ENCODE peak calls at places on chromosomes 6 and 20, in eight cellular contexts. S is IMR-90, B is NB4, M is uterus, E is H54, D is lower leg skin, Z is HepG2, U is Peyer's patch. J is an unnamed sample.

GRCh38 chr6:165183071-165183470 is 126.3 kb downstream of the C6orf118 start:
- DNase-seq in U (no peak), M (no peak), B (peak; percentile 80), S (no peak), D (no peak), E (no peak), Z (no peak), J (no peak)

GRCh38 chr6:137424243-137424642 is 70.0 kb downstream of the OLIG3 start:
- DNase-seq in E (no peak), B (no peak), U (no peak), M (no peak), Z (no peak), S (no peak), D (no peak), J (no peak)

GRCh38 chr20:51526105-51526470 is 16.4 kb downstream of the NFATC2 start:
- DNase-seq in D (no peak), U (no peak), M (no peak), S (no peak), Z (no peak), B (no peak), E (no peak), J (no peak)

GRCh38 chr6:107642348-107643347 is 152.7 kb downstream of the SOBP start:
- DNase-seq in S (no peak), U (no peak), E (no peak), M (no peak), B (no peak), D (no peak), Z (no peak), J (no peak)

GRCh38 chr20:2745060-2745910 is 52.7 kb downstream of the EBF4 start:
- DNase-seq in Z (no peak), M (no peak), E (no peak), D (no peak), U (no peak), S (no peak), B (no peak), J (no peak)

GRCh38 chr6:110786271-110786670 is 29.0 kb downstream of the CDK19 start:
- DNase-seq in Z (no peak), D (no peak), B (no peak), U (no peak), M (no peak), E (no peak), S (no peak), J (no peak)

GRCh38 chr6:100366419-100366818 is 98.3 kb downstream of the SIM1 start:
- DNase-seq in E (no peak), D (no peak), Z (no peak), U (no peak), B (peak; percentile 69), M (no peak), S (peak; percentile 87), J (peak; percentile 15)

GRCh38 chr6:157800420-157801237 is 22.4 kb upstream of the SNX9 start:
- DNase-seq in Z (no peak), U (no peak), B (peak; percentile 42), D (no peak), S (peak; percentile 86), E (no peak), M (no peak), J (no peak)

DNA sequence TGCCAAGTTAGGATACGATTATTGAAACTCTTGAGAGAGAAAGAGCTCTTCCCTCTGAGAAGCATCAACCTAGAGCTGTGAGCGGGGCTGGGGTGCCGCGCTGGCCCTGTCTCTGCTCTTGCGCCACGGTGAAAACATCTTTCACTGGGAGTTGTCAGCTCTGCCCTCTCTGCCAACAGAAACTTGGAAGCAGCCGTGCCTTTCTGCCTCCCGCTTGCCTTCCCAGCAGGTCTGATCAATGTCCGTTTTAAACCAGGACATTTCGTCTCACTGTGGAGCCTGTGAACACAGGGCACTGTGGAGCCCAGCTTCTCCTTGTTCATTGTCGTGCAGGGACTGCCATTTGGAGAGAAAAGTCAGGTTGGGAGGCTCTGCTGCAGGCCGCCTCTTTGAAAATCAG is 249.2 kb upstream of the PMEPA1 start:
- DNase-seq in E (no peak), Z (no peak), M (peak; percentile 48), S (no peak), B (no peak), D (no peak), U (no peak), J (no peak)
- TF ChIP-seq POLR2A in E (no peak), Z (no peak), M (no peak), S (no peak), B (no peak), D (no peak), U (no peak), J (no peak)

GRCh38 chr6:147654103-147654845 is 145.8 kb downstream of the SAMD5 start:
- DNase-seq in E (no peak), M (no peak), B (no peak), U (no peak), D (no peak), S (peak; percentile 61), Z (no peak), J (no peak)

GRCh38 chr6:147643341-147644200 is 135.1 kb downstream of the SAMD5 start:
- DNase-seq in B (no peak), U (no peak), Z (no peak), M (no peak), E (no peak), D (no peak), S (no peak), J (no peak)

GRCh38 chr6:147651249-147652063 is 143.0 kb downstream of the SAMD5 start:
- DNase-seq in M (no peak), Z (no peak), S (peak; percentile 51), U (no peak), D (no peak), B (peak; percentile 12), E (no peak), J (no peak)

DNA sequence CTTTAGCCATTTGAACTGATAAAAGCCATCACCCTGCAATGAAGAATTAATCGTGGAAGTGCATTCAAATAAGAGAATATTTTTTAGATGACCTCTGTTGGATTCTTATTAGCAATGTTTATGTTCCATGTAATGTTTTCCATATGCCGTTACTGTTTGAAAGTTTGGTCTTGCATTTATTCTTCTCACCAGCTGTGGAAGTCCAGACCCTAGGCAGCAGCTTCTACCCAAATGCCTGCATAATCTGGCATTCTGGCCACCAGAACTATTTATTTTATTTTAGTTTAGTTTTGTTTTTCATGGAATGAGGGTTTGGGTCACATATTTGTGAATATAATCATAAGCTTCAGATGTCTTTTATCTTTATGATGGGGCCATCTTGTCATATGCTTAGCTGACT is 140.4 kb downstream of the SAMD5 start:
- DNase-seq in U (no peak), S (peak; percentile 81), B (no peak), D (no peak), E (no peak), M (no peak), Z (no peak), J (no peak)
- TF ChIP-seq POLR2A in U (no peak), S (no peak), B (no peak), D (no peak), E (no peak), M (no peak), Z (no peak), J (no peak)

DNA sequence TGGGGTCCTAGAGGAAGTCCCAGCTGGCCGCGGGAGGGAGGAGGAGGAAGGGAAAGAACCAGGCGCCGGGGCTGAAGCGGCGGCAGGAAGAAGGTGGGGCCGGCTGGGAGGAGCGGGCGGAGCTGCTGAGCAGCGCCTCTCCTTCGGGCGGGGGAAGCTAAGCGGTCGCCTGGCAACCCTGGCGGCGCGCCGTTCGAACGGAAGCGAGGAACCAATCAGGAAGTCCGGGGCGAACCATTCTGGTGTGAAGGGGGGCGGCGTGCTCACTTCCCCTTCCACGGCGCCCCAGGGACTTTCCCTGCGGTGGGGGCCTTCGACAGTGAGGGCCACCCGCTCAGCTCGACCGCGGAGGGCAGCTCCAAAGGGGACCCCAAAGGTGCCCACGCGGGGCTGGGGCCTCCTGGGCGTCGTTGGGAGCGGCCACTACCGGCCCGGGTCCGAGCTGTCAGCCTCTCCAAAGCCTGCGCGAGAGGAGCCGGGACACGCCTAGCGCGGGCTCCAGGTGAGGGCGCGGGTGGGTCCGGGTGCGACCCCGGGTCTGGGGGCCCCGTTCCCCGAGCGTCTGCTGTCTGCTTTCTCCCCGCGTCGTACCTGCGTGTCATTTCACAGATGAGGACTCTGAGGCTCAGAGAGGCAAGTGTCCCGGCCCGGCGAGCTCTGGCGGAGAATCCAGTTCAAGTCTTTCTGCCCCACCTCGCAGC is at the start of gene FAM110A:
- DNase-seq in E (peak; percentile 95), U (peak; percentile 93), D (peak; percentile 95), Z (peak; percentile 90), M (peak; percentile 95), S (peak; percentile 91), B (peak; percentile 98), J (peak; percentile 83)
- TF ChIP-seq POLR2A in E (peak; percentile 72), U (peak; percentile 20), D (no peak), Z (no peak), M (no peak), S (no peak), B (peak; percentile 40), J (no peak)

DNA sequence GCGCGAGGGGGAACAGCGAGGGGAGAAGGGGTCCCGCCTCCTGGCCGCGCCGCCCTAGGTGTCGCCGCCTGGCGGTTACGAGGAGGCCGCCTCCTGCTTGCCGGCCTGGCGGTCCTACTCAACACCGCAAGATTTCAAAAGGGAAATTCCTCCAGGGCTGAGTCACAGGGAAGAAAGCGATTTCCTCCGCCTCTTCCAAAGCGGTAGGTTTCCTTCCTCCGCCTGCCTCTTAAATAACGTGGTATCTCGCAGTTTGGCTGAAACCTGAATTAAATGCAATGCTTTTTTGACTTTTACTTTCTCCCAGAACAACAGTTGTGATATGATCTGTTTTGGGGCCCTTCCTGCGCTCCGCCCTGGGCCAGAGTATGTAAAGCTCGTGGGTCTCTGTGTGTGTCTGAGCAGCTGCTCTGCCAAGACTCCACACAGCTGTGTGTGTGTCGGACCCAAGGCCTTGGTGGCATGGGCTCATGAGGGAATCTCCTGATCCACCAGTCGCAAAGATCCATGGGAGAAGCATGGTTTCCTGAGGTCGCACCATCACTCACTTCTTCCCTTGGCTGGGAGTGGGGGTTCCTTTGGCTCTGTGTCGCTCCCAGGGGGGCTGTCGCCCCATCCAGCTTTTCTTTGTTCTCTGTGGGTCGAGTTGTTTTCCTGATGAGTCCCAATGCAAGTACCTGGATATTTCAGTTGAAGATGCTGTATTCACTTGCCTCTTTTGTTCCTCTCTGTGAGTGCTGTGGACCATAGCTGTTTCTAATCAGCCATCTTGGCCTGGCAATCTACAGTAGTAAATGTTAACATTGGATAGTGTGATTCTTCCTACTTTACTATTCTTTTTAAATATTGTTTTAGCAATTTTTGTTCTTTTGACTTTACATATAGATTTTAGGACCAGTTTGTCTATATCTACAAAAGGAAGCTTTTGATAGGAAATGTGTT is 31.6 kb upstream of the NOTCH4 start:
- DNase-seq in B (peak; percentile 72), E (peak; percentile 77), U (peak; percentile 53), M (peak; percentile 83), D (peak; percentile 61), Z (peak; percentile 48), S (peak; percentile 93), J (peak; percentile 84)
- TF ChIP-seq POLR2A in B (no peak), E (peak; percentile 13), U (no peak), M (peak; percentile 19), D (no peak), Z (no peak), S (peak; percentile 25), J (peak; percentile 39)

DNA sequence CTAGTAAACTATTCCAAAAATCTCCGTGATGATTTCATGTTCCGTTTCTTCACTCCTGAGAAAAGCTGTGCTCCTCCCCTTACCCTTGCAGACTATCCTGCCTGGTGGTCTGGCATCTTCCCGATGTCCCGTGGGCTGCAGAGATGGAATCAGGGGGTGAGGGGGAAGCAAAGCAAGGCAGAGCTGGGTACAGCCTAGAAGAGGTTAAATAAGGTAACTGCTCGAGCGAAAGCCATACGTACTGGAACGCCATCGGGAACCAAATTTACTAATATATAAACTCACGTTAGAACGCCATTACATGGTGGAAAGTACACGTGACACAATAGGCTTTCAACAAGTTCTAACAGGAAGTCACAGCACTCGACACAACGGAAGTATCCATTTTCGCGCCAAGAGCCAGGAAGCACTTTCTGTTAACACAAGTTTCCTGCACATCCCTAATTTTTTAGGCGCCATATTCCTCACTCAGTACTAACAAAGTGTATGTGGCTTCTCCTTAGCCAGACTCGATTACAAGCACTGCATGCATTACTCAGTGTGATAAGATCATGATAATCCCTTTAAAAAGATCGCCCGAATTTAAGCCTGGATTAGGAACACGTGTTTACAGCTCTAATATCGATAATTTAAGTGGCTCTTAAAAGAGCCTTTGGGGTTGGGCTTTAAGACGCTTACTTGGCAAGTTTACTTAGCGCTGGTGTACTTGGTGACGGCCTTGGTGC is 101.6 kb upstream of the PRSS16 start:
- DNase-seq in D (peak; percentile 88), E (no peak), Z (peak; percentile 43), M (peak; percentile 72), B (peak; percentile 96), U (peak; percentile 77), S (peak; percentile 91), J (peak; percentile 90)
- TF ChIP-seq POLR2A in D (no peak), E (peak; percentile 58), Z (no peak), M (peak; percentile 46), B (peak; percentile 50), U (peak; percentile 38), S (peak; percentile 82), J (peak; percentile 99)

J was measured in HCT116.